ENCODE peak calls at places on chromosome 4, in six cellular contexts. Y is CD4-positive, alpha-beta T cell; X is nephron progenitor cell; V is upper lobe of left lung; G is lower leg skin; I is activated B cell treated with CpG ODN at 0.5 μM for 24 hours. O is an unnamed sample.

GRCh38 chr4:30350288-30350687 is 369.9 kb upstream of the PCDH7 start:
- DNase-seq in G (no peak), Y (no peak), X (no peak), V (no peak), I (no peak), O (no peak)

GRCh38 chr4:1045595-1046201 is 34.3 kb downstream of the FGFRL1 start:
- DNase-seq in G (no peak), I (peak), Y (no peak), V (peak), X (no peak), O (no peak)

GRCh38 chr4:99463566-99463965 is 28.4 kb upstream of the ADH7 start:
- DNase-seq in X (no peak), Y (no peak), V (no peak), G (no peak), I (no peak), O (no peak)

GRCh38 chr4:4524364-4524763 is 17.5 kb downstream of the STX18 start:
- DNase-seq in I (no peak), V (no peak), G (no peak), X (peak), Y (peak), O (no peak)

GRCh38 chr4:144178414-144178813 is 37.9 kb upstream of the GYPA start:
- DNase-seq in G (no peak), I (no peak), Y (no peak), X (no peak), V (no peak), O (no peak)

GRCh38 chr4:1604181-1604705 is 79.9 kb downstream of the FAM53A start:
- DNase-seq in I (no peak), X (no peak), G (no peak), Y (no peak), V (peak), O (no peak)

GRCh38 chr4:21991050-21991449 is 42.5 kb upstream of the KCNIP4 start:
- DNase-seq in Y (no peak), V (no peak), X (no peak), I (no peak), G (no peak), O (no peak)

GRCh38 chr4:48635310-48635709 is 144.8 kb downstream of the FRYL start:
- DNase-seq in Y (no peak), I (no peak), V (no peak), X (no peak), G (no peak), O (no peak)

GRCh38 chr4:175951794-175952193 is 113.8 kb upstream of the WDR17 start:
- DNase-seq in V (no peak), Y (no peak), G (no peak), X (no peak), I (no peak), O (no peak)

GRCh38 chr4:154329268-154329858 is 162.2 kb downstream of the DCHS2 start:
- DNase-seq in Y (no peak), G (no peak), I (no peak), V (peak), X (no peak), O (no peak)
- TF ChIP-seq CTCF in Y (no peak), G (no peak), I (no peak), V (no peak), X (peak), O (peak)

DNA sequence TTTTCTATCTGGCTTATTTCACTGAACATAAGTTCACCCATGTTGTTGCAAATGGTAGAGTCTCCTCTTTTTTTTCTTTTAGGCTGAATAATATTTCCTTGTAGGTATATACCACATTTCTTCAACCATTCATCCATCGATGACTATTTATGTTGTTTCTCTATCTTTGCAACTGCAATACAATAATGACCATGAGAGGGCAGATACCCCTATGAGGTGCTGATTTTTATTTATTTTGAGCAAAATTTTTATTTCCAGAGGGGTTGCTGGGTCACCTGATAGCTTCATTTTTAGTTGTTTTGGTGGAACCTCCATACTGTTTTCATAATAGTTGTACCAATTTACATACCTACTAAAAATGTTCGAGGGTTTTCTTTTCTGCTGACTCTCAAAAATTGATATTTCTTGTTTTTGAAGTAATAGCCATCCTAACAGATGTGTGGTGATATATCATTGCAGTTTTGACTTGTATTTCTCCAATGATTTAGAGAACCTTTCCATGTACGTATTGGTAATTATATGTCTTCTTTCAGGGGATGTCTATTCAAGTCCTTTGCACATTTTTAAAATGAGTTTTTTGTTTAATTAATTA is 1697.0 kb downstream of the PCDH7 start:
- DNase-seq in G (no peak), I (no peak), X (no peak), V (no peak), Y (no peak), O (no peak)
- TF ChIP-seq CTCF in G (no peak), I (no peak), X (no peak), V (no peak), Y (no peak), O (peak)

GRCh38 chr4:23365086-23365485 is 524.8 kb downstream of the PPARGC1A start:
- DNase-seq in G (no peak), V (no peak), I (no peak), Y (no peak), X (no peak), O (no peak)

GRCh38 chr4:23366207-23366906 is 523.5 kb downstream of the PPARGC1A start:
- DNase-seq in G (no peak), Y (no peak), I (no peak), V (no peak), X (no peak), O (no peak)

GRCh38 chr4:23369331-23369730 is 520.5 kb downstream of the PPARGC1A start:
- DNase-seq in Y (no peak), G (no peak), X (peak), V (no peak), I (no peak), O (no peak)

GRCh38 chr4:23364167-23364566 is 525.7 kb downstream of the PPARGC1A start:
- DNase-seq in X (no peak), Y (no peak), I (no peak), V (no peak), G (no peak), O (no peak)

GRCh38 chr4:23368081-23368697 is 521.7 kb downstream of the PPARGC1A start:
- DNase-seq in I (no peak), Y (no peak), V (no peak), X (peak), G (no peak), O (no peak)
- TF ChIP-seq CTCF in I (no peak), Y (no peak), V (peak), X (peak), G (no peak), O (peak)

DNA sequence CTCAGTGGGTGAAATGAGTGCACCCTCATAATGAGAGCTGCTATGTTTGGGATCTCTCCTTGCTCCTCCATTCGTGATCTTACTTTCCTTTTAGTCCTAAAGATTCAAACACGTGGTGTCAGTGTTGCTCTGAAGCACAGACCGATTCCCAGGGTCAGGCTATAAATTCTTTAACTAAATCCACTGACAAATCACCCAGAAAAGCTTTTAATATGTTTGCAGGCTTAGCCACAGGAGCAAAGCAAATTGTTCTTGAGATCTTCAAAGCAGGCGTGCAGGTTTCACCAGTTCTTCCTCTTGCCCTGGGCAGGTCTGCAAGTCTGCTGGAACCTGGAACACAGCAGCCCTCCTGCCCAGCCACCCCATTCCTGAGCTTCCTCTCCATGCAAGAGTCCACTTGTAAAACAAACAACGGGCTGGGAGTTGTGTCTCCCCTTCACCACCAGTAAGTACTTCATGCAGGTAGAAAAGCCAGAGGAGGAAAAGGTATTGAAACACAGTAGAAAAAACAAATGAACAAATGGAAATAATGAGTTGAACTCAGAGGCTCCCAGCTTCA is 70.1 kb upstream of the ENPP6 start:
- DNase-seq in G (no peak), X (no peak), Y (no peak), I (no peak), V (no peak), O (no peak)
- TF ChIP-seq CTCF in G (no peak), X (no peak), Y (no peak), I (no peak), V (peak), O (peak)

DNA sequence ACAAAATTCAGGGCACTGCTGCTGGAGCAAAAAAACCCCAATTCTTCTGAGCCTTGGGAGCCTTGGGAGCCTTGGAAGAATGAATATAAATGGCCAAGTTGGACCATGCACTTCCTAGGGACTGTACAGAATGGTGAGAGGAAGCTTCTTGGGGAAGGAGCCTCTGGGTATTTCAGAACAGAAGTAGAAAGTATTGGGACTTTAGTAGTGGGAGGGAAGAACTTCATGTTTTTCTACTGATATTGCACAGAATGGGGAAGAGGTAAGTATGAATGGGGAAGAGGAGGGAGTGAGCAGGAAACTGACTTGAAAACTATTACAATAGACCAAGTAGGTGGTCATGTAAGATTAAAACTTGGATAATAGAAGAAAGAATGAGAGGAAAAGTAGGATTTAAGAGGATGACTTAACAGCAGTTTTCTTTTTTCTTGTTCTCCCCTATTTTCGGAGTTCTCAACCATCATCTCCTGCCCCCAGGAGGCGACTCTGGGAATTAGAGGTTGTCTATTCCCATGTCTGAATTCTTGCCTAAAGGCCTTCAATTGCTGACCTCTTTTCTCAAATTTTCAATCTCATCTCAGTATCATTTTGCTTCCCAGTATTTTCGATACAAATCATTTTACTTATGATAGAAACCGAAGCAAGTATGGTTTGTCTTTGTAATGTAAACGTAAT is 44.5 kb upstream of the TAPT1 start:
- DNase-seq in I (no peak), V (no peak), X (no peak), G (no peak), Y (no peak), O (no peak)
- TF ChIP-seq CTCF in I (no peak), V (no peak), X (peak), G (no peak), Y (no peak), O (peak)

GRCh38 chr4:165112258-165113156 is at the start of gene TMEM192:
- DNase-seq in I (peak), X (peak), Y (peak), G (peak), V (peak), O (peak)
- TF ChIP-seq CTCF in I (peak), X (no peak), Y (no peak), G (no peak), V (peak), O (peak)

DNA sequence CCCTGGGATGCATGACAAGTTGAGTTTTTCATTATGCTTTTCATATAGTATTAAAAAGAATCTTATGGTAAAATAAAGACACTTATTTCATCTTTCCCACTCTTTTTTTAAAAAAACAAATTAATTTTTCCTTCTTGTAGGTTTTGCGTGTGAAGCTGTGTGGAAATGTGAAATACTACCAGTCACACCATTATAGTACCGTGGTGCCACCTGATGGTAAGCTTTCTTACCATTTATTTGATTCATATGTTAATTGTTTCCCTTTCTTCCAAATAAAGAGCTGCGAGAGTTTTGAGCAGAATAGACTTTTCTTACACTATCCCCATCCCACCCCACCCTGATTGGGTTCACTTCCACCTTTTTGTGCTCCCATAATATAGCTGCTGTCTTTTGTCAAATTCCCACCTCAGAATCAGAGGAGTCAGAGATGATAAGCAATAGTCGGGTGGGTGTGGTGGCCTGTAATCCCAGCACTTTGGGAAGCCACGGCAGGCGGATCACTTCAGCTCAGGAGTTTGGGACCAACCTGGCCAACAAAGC is 44.3 kb downstream of the CASP6 start:
- DNase-seq in G (no peak), Y (no peak), I (no peak), V (no peak), X (no peak), O (no peak)
- TF ChIP-seq CTCF in G (no peak), Y (peak), I (no peak), V (no peak), X (no peak), O (no peak)

GRCh38 chr4:187271848-187272247 is 548.2 kb upstream of the FAT1 start:
- DNase-seq in V (no peak), Y (no peak), X (no peak), G (no peak), I (no peak), O (no peak)

GRCh38 chr4:187276786-187277408 is 553.2 kb upstream of the FAT1 start:
- DNase-seq in X (no peak), I (no peak), V (no peak), G (no peak), Y (no peak), O (no peak)
- TF ChIP-seq CTCF in X (no peak), I (no peak), V (no peak), G (no peak), Y (no peak), O (no peak)